ENCODE peak calls at places on chromosomes 13 and 19, in five cellular contexts. U, O, I, L and F are unnamed samples. For H3K36me3, the result is how much of the 10 kb centered on the place peaks cover.

GRCh38 chr19:11375143-11375948 is 880 bp downstream of the SWSAP1 start:
- DNase-seq in U (peak), O (peak), I (peak), L (peak), F (peak)

GRCh38 chr13:79404985-79405384 is 1.1 kb downstream of the RBM26 start:
- DNase-seq in U (no peak), O (no peak), I (peak), L (no peak), F (no peak)

GRCh38 chr13:108676620-108677019 is 47.2 kb downstream of the MYO16 start:
- DNase-seq in U (no peak), O (no peak), I (peak), L (no peak), F (no peak)

GRCh38 chr13:58119351-58119750 is 487.8 kb downstream of the PCDH17 start:
- DNase-seq in U (no peak), O (no peak), I (no peak), L (no peak), F (no peak)

GRCh38 chr19:2587001-2587719 is 111.2 kb downstream of the GADD45B start:
- DNase-seq in U (no peak), O (no peak), I (peak), L (no peak), F (peak)

GRCh38 chr13:34764246-34764645 is 177.8 kb upstream of the NBEA start:
- DNase-seq in U (no peak), O (no peak), I (no peak), L (no peak), F (no peak)

GRCh38 chr13:92843549-92843948 is 383.1 kb upstream of the GPC6 start:
- DNase-seq in U (no peak), O (no peak), I (no peak), L (no peak), F (no peak)

GRCh38 chr13:39571502-39572092 is 31.4 kb downstream of the LHFPL6 start:
- DNase-seq in U (no peak), O (no peak), I (no peak), L (no peak), F (no peak)

GRCh38 chr13:42333613-42334328 is 61.8 kb downstream of the AKAP11 start:
- DNase-seq in U (peak), O (no peak), I (peak), L (no peak), F (no peak)

GRCh38 chr19:944171-944567 is 18.3 kb downstream of the ARID3A start:
- DNase-seq in U (no peak), O (no peak), I (no peak), L (peak), F (peak)

GRCh38 chr13:41311607-41312500 is 787 bp downstream of the NAA16 start:
- DNase-seq in U (peak), O (peak), I (peak), L (peak), F (peak)

GRCh38 chr19:28330831-28331230 is 882.1 kb downstream of the UQCRFS1 start:
- DNase-seq in U (no peak), O (no peak), I (no peak), L (no peak), F (no peak)

GRCh38 chr19:22421797-22422196 is 349 bp downstream of the ZNF98 start:
- DNase-seq in U (no peak), O (no peak), I (no peak), L (no peak), F (no peak)

GRCh38 chr19:604355-604754 is 14.7 kb downstream of the HCN2 start:
- DNase-seq in U (peak), O (no peak), I (no peak), L (no peak), F (no peak)

GRCh38 chr13:58032676-58033440 is 401.3 kb downstream of the PCDH17 start:
- DNase-seq in U (no peak), O (no peak), I (no peak), L (no peak), F (no peak)

GRCh38 chr19:1773173-1773572 is 19.9 kb downstream of the ONECUT3 start:
- DNase-seq in U (no peak), O (no peak), I (no peak), L (no peak), F (no peak)

GRCh38 chr13:42054798-42055499 is 6.5 kb downstream of the DGKH start:
- DNase-seq in U (no peak), O (no peak), I (no peak), L (no peak), F (no peak)

GRCh38 chr13:40878321-40878720 is 88.9 kb downstream of the SLC25A15 start:
- DNase-seq in U (no peak), O (no peak), I (no peak), L (no peak), F (no peak)

GRCh38 chr19:29622191-29623070 is 16.3 kb downstream of the POP4 start:
- DNase-seq in U (no peak), O (no peak), I (no peak), L (no peak), F (no peak)

GRCh38 chr13:80082396-80083096 is 258.4 kb downstream of the SPRY2 start:
- DNase-seq in U (no peak), O (no peak), I (no peak), L (no peak), F (no peak)

GRCh38 chr19:35144600-35145436 is 1.8 kb downstream of the FXYD7 start:
- DNase-seq in U (no peak), O (peak), I (peak), L (no peak), F (peak)

GRCh38 chr19:37936166-37936565 is 29.2 kb downstream of the SIPA1L3 start:
- DNase-seq in U (no peak), O (peak), I (no peak), L (no peak), F (no peak)

GRCh38 chr19:41688687-41689086 is 617 bp upstream of the CEACAM7 start:
- DNase-seq in U (no peak), O (no peak), I (no peak), L (no peak), F (no peak)

GRCh38 chr13:98892821-98893220 is 85.0 kb downstream of the DOCK9 start:
- DNase-seq in U (no peak), O (no peak), I (peak), L (no peak), F (no peak)

GRCh38 chr19:10009269-10009665 is 1.0 kb downstream of the COL5A3 start:
- DNase-seq in U (no peak), O (peak), I (peak), L (peak), F (peak)

GRCh38 chr19:7393934-7394508 is 45.3 kb downstream of the ARHGEF18 start:
- DNase-seq in U (no peak), O (no peak), I (no peak), L (no peak), F (no peak)

GRCh38 chr19:10430505-10431253 is 10.3 kb downstream of the PDE4A start:
- DNase-seq in U (peak), O (peak), I (peak), L (peak), F (no peak)

GRCh38 chr19:55578761-55579747 is 1.6 kb downstream of the ZNF579 start:
- DNase-seq in U (no peak), O (no peak), I (no peak), L (no peak), F (no peak)

GRCh38 chr19:38417544-38418506 is 8.2 kb downstream of the RASGRP4 start:
- DNase-seq in U (peak), O (peak), I (peak), L (no peak), F (no peak)

GRCh38 chr19:1066748-1067340 is at the start of gene ARHGAP45:
- DNase-seq in U (peak), O (no peak), I (peak), L (no peak), F (no peak)

DNA sequence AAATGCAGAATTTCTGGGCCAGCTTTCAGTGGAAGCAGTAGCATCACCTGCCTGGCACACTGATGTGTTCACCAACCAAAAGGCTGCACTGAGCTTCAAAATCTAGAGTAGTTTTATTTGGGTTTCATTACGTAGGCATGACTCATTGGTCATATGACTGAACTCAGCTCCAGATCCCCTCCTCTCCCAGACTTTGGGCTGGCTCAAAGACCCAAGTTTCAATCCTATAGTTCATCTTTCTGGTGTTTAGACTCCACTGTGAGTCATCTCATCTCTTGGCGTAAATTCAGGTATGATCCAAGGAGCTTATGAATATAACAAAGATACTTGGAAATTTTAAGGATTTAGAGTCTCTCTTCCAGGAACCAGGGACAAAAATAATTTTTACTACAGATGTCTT is 17.7 kb downstream of the ZMYM5 start:
- DNase-seq in U (no peak), O (no peak), I (no peak), L (peak), F (no peak)
- H3K36me3 ChIP-seq in U (under half), O (under half), I (under half), L (under half), F (under half)

DNA sequence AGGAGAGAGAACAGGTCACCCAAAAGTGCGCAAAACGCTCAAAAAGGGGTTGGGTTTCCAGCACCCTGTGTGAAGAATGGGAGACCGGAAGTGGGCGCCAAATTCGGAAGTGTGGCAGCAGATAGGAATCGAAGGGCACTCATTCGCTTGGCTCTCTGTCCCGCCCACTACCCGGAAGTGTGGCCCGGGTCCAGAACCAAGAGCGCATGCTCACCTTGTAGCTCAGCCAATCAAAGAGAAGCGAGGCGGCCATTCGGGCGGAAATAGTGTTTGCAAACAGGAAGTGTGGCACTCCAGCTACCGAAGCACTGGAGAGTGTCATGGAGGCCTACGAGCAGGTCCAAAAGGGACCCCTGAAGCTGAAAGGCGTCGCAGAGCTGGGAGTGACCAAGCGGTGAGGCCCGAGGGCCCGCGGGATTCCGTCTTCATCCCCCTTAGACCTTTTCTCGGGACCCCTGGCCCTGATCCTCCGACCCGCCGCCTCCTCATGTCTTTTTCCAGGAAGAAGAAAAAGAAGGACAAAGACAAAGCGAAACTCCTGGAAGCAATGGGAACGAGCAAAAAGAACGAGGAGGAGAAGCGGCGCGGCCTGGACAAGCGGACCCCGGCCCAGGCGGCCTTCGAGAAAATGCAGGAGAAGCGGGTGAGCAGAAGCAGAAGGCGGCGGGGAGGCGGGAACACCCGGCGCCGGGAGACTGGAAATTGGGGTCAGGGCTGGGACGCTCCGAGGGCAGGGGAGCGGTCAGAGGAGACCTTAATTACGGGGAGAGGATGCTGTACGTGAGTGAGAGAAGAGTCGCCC is at the start of gene FAM32A:
- DNase-seq in U (peak), O (peak), I (peak), L (peak), F (peak)
- TF ChIP-seq CTCF in U (peak), O (peak), I (peak), L (peak), F (peak)

GRCh38 chr19:44897835-44898234 is 6.8 kb downstream of the TOMM40 start:
- DNase-seq in U (no peak), O (no peak), I (no peak), L (no peak), F (no peak)
- H3K36me3 ChIP-seq in U (half or more), O (under half), I (half or more), L (under half), F (under half)

GRCh38 chr19:58575183-58576041 is 2.3 kb upstream of the MZF1 start:
- DNase-seq in U (peak), O (peak), I (peak), L (peak), F (peak)
- TF ChIP-seq CTCF in U (peak), O (peak), I (no peak), L (no peak), F (peak)

GRCh38 chr13:102606537-102607309 is 9.9 kb downstream of the TPP2 start:
- DNase-seq in U (no peak), O (no peak), I (no peak), L (no peak), F (no peak)
- H3K36me3 ChIP-seq in U (under half), O (under half), I (under half), L (under half), F (under half)

GRCh38 chr13:30857018-30857417 is 49.1 kb upstream of the MEDAG start:
- DNase-seq in U (no peak), O (no peak), I (no peak), L (no peak), F (no peak)
- TF ChIP-seq CTCF in U (no peak), O (no peak), I (no peak), L (no peak), F (no peak)

DNA sequence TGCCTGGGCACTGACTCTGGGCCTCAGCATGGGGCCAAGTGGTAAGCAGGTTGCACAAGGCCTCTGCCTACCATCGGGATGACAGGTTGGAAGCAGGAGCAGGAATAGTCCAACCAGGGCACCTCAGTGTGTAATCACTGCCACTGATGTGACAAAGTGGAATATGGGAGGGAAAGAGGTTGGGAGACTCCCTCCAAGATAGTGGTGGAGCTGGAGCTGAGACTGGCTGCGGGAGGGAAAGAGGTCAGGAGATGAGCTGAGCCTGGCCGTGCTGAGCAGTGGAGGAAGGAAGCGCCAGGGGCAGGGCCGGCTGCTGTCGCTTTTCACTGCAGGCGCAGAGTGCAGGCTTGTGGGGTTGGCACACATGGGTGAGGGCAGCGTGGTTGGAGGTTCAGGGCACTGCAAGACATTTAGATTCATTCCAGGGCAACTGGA is 6.8 kb downstream of the UPF3A start:
- DNase-seq in U (no peak), O (no peak), I (no peak), L (no peak), F (no peak)
- H3K36me3 ChIP-seq in U (under half), O (under half), I (under half), L (under half), F (under half)

DNA sequence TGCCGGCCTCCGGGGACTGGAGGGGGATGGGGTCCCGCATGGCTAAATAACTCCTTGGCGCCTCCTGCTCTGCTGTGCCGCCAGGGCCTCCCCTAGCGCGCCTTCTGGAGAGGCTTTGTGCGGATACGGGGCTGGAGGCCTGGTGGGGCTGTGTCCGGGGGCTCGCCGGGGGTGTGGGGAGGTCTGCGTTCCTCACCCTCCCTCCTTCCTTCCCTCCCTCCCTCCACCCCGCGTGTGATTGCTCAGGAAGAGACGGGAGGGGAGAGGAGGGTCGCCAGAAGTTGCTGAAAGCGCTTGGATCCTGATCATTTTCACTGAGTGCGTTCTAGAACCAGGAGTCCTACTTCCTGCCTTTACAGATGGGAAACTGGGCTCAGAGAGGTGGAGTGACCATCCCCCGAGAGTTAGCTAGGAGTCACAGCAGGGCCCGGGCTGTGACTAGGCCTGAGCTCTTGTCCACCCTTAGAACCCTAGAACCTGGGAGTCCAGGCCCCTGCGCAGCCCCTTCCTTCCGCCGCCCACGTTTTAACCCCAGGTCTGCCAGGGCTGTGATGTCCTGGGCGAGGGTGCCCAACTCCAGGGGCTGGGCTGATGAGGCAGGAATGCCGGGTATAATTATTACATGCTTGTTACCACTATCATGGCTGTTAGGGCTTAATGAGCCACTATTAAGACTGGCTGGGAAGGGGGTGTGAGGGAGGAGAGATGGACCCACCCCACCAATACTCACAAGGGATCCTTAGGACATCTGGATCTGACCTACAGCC is 782 bp upstream of the JUND start:
- DNase-seq in U (no peak), O (no peak), I (no peak), L (no peak), F (no peak)
- TF ChIP-seq CTCF in U (no peak), O (peak), I (no peak), L (peak), F (no peak)

DNA sequence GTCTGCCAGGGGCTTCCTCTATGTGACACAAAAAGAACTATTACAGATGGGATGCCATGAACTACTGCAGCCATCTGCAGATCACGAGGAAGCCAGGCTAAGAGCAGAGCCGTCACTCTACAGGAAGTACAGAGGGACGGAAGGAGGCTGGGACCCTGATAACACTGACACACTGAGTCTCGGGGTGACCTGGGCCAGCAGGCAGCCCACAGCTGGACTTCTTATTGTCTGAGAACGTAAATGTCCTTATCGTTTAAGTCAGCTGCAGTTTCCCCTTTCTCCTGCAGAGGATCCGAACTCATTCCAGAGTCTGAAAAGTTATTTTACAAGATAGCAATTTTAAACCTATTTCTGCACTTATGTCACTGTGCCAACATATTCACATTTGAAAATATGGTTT is 20.7 kb downstream of the PARP4 start:
- DNase-seq in U (no peak), O (no peak), I (no peak), L (no peak), F (no peak)
- H3K36me3 ChIP-seq in U (under half), O (under half), I (under half), L (under half), F (under half)

GRCh38 chr13:44814836-44815235 is 174.4 kb downstream of the NUFIP1 start:
- DNase-seq in U (no peak), O (no peak), I (no peak), L (no peak), F (no peak)
- TF ChIP-seq CTCF in U (no peak), O (no peak), I (no peak), L (no peak), F (no peak)